ENCODE peak calls at places on chromosomes 3 and 15, in nine cellular contexts. Q is tibial nerve, E is mucosa of descending colon, Y is astrocyte of the spinal cord, R is WTC11, T is GM20000, I is fibroblast of lung, H is Calu3, F is GM23338. C is an unnamed sample.

GRCh38 chr3:12716605-12717121 is 42.4 kb downstream of the TMEM40 start:
- DNase-seq in Q (no peak), E (no peak), Y (peak), R (no peak), T (no peak), I (peak), H (no peak), F (no peak), C (no peak)

GRCh38 chr3:189685854-189686253 is 54.7 kb downstream of the TP63 start:
- DNase-seq in Q (no peak), E (no peak), Y (peak), R (no peak), T (no peak), I (peak), H (no peak), F (no peak), C (no peak)

GRCh38 chr3:31735667-31736066 is 202.9 kb downstream of the STT3B start:
- DNase-seq in Q (no peak), E (no peak), Y (no peak), R (no peak), T (no peak), I (no peak), H (no peak), F (no peak), C (no peak)

GRCh38 chr3:178475062-178475461 is 61.2 kb upstream of the KCNMB2 start:
- DNase-seq in Q (no peak), E (no peak), Y (no peak), R (no peak), T (no peak), I (no peak), H (no peak), F (peak), C (no peak)

GRCh38 chr15:35545825-35546580 is at the start of gene DPH6:
- DNase-seq in Q (peak), E (peak), Y (peak), R (peak), T (peak), I (peak), H (peak), F (peak), C (peak)

GRCh38 chr3:95356764-95357501 is 1294.1 kb downstream of the NSUN3 start:
- DNase-seq in Q (no peak), E (no peak), Y (no peak), R (no peak), T (no peak), I (no peak), H (peak), F (no peak), C (no peak)

GRCh38 chr15:58472821-58473581 is 41.2 kb downstream of the LIPC start:
- DNase-seq in Q (no peak), E (no peak), Y (peak), R (no peak), T (no peak), I (no peak), H (peak), F (no peak), C (no peak)

GRCh38 chr3:129793947-129794318 is 99.6 kb downstream of the TMCC1 start:
- DNase-seq in Q (no peak), E (no peak), Y (no peak), R (no peak), T (peak), I (no peak), H (peak), F (peak), C (no peak)

GRCh38 chr3:8952130-8952529 is 11.1 kb downstream of the RAD18 start:
- DNase-seq in Q (no peak), E (no peak), Y (no peak), R (no peak), T (no peak), I (no peak), H (no peak), F (no peak), C (no peak)

GRCh38 chr3:52005571-52005986 is 9.9 kb upstream of the RPL29 start:
- DNase-seq in Q (no peak), E (no peak), Y (peak), R (peak), T (no peak), I (no peak), H (peak), F (peak), C (peak)

GRCh38 chr3:171883893-171884279 is 40.7 kb downstream of the TMEM212 start:
- DNase-seq in Q (no peak), E (no peak), Y (no peak), R (no peak), T (no peak), I (no peak), H (peak), F (peak), C (no peak)

GRCh38 chr3:36695769-36696137 is 68.6 kb downstream of the DCLK3 start:
- DNase-seq in Q (no peak), E (no peak), Y (peak), R (no peak), T (no peak), I (peak), H (no peak), F (no peak), C (no peak)

GRCh38 chr3:27606537-27606936 is 115.6 kb downstream of the EOMES start:
- DNase-seq in Q (no peak), E (no peak), Y (peak), R (no peak), T (no peak), I (no peak), H (no peak), F (no peak), C (no peak)

GRCh38 chr15:96053039-96054021 is 277.2 kb upstream of the NR2F2 start:
- DNase-seq in Q (no peak), E (peak), Y (peak), R (peak), T (no peak), I (peak), H (peak), F (peak), C (peak)

GRCh38 chr15:88661766-88662556 is 23.1 kb downstream of the ISG20 start:
- DNase-seq in Q (no peak), E (no peak), Y (no peak), R (no peak), T (no peak), I (peak), H (no peak), F (no peak), C (peak)

GRCh38 chr3:126711361-126711760 is 7.3 kb downstream of the CHCHD6 start:
- DNase-seq in Q (no peak), E (no peak), Y (peak), R (no peak), T (no peak), I (peak), H (no peak), F (peak), C (no peak)

GRCh38 chr3:196055683-196056270 is 26.1 kb downstream of the TFRC start:
- DNase-seq in Q (no peak), E (no peak), Y (no peak), R (no peak), T (no peak), I (peak), H (no peak), F (no peak), C (no peak)

GRCh38 chr3:3560566-3561336 is 238.5 kb upstream of the LRRN1 start:
- DNase-seq in Q (no peak), E (no peak), Y (peak), R (no peak), T (no peak), I (peak), H (no peak), F (no peak), C (no peak)

GRCh38 chr3:155890671-155891190 is 20.3 kb downstream of the GMPS start:
- DNase-seq in Q (no peak), E (no peak), Y (no peak), R (no peak), T (no peak), I (peak), H (no peak), F (no peak), C (no peak)

GRCh38 chr15:90015749-90016148 is 14.6 kb downstream of the ZNF710 start:
- DNase-seq in Q (no peak), E (peak), Y (no peak), R (no peak), T (no peak), I (peak), H (no peak), F (no peak), C (no peak)

GRCh38 chr3:49785565-49786356 is 581 bp downstream of the IP6K1 start:
- DNase-seq in Q (no peak), E (no peak), Y (peak), R (peak), T (peak), I (peak), H (peak), F (peak), C (no peak)

GRCh38 chr15:66899555-66900350 is 165.6 kb upstream of the SMAD3 start:
- DNase-seq in Q (no peak), E (no peak), Y (no peak), R (no peak), T (no peak), I (no peak), H (no peak), F (no peak), C (no peak)

GRCh38 chr3:108091498-108092259 is 848 bp upstream of the CD47 start:
- DNase-seq in Q (no peak), E (no peak), Y (no peak), R (peak), T (no peak), I (no peak), H (no peak), F (peak), C (no peak)

GRCh38 chr15:82942691-82943090 is 9.8 kb downstream of the HOMER2 start:
- DNase-seq in Q (no peak), E (no peak), Y (peak), R (no peak), T (no peak), I (no peak), H (peak), F (no peak), C (no peak)

GRCh38 chr3:29195055-29195454 is 85.8 kb upstream of the RBMS3 start:
- DNase-seq in Q (no peak), E (no peak), Y (no peak), R (no peak), T (no peak), I (no peak), H (no peak), F (no peak), C (no peak)

GRCh38 chr15:74207652-74208440 is 5.3 kb upstream of the STRA6 start:
- DNase-seq in Q (no peak), E (no peak), Y (no peak), R (no peak), T (no peak), I (no peak), H (no peak), F (no peak), C (no peak)

DNA sequence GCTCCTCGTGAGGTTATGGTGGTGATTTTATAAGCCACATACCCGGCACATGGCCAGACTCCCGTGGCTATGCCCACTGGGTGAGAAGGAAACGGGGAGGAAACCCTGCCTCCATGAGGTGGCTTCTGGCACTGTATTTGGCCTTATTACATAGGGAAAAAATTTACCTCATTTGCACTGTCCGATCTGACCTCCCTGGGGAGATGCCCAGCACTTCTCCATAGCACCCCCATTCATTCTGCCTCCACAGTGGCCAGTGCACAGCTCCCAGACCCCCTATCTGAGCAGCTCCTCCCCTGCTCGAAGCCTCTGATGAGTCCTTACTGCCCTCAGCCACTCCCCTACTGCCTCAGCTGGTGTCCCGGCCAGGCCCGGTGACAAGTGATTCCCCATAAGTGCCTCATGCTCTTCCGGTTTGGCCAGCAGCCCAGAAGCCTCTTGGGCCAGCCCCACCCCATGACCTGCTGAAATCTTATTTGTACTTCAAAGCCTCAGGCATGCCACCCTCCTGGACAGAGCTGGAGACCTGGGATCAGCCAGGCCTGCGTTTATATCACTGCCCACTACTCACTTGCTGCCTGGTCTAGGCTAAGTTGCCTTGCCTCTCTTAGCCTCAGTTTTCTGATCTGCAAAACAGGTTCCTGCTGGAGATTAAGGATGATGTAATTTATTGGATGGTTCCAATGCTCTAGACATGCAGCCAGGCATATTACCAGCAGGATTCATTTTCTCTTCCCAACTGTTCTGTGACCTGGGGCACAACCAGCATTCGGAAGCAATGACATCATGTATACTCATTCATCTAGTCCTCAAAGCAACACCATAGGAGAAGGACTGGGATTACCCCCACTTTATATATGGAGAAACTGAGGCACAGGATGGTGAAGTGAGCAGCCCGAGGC is 30.6 kb upstream of the SLC6A6 start:
- DNase-seq in Q (peak), E (peak), Y (peak), R (no peak), T (peak), I (peak), H (peak), F (no peak), C (no peak)
- TF ChIP-seq CTCF in Q (no peak), E (no peak), Y (no peak), R (no peak), T (no peak), I (no peak), H (no peak), F (no peak), C (no peak)

DNA sequence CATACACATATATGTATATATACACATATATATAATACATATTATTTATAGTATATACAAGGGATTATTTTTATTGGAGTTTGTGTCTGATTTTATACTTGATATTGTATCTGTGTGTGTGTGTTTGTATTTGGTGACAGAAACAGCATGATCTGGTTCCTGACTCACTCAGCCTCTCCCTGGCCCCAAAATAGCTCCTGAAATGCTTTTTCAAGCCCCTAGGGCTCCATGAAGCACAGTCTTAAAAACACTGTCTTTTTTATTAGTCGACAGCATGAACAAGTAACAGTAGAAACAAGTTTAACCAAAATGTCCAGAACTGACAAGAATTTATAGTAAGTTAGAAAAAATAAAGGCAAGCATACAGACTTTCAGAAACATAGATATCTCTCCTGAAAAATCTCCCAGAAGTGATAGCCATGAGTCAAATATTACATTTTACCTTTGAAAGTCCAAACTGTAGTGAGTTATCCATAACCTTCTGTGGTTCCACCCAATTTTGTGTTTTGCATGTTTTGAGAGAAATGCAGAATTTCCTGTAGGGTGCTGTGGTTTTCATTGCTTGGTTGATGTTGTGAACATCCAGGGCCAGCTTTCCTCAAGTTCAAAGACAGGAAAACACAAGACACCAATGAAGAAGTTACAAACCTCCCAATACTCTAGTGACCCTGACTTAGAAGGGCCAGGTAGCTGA is 98.5 kb upstream of the CCDC80 start:
- DNase-seq in Q (no peak), E (no peak), Y (peak), R (no peak), T (no peak), I (no peak), H (no peak), F (no peak), C (no peak)
- TF ChIP-seq CTCF in Q (no peak), E (no peak), Y (no peak), R (no peak), T (no peak), I (no peak), H (no peak), F (no peak), C (no peak)

GRCh38 chr3:121834734-121835709 is at the start of the genes EAF2 and IQCB1:
- DNase-seq in Q (peak), E (peak), Y (peak), R (peak), T (peak), I (peak), H (peak), F (peak), C (peak)
- TF ChIP-seq CTCF in Q (peak), E (no peak), Y (no peak), R (no peak), T (no peak), I (no peak), H (no peak), F (no peak), C (no peak)

DNA sequence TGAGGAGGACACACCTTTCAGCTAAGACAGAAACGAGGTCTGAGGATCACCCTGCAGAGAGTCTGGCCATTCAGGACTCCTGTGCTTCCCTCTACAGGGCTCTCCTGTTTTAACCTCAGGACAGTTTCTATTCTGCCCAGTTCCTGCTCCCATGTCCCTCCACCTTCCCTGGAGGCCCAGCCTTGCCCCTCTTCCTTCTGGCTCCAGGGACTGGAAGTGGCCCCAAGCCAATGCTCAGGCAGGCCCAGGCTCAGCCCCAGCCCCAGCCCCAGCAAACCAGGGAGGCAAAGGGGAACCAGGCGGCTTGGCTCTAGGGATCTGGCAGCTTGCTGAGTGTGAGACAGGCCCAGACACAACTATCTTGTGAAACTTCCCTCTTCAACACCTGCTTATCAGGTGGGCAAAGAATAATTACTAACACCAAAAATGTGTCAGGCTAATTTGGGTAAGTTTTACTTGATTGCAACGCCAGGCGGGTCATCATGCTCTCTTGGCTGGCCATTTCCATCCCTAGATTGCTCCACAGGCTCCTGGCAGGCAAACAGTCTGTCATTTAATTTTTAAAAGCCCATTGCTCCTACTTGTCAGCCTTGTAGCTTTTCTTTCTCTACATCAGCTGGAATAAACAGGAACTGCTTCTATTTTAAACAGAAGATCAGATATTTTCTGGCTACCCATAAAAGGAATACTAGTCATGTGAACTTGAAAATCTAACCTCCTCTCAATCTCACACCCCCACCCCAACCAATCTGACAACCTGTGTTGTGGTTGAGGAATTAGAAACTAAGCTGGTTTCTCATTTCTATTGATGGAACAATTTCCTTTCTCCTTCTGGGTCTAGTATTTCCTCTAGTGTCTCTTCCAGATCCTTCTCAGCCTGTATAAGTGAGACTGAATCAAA is 33.5 kb downstream of the UPK1B start:
- DNase-seq in Q (no peak), E (no peak), Y (no peak), R (no peak), T (no peak), I (no peak), H (peak), F (peak), C (no peak)
- TF ChIP-seq CTCF in Q (no peak), E (no peak), Y (no peak), R (no peak), T (no peak), I (no peak), H (no peak), F (peak), C (no peak)

GRCh38 chr3:186264608-186265400 is 97.2 kb downstream of the DGKG start:
- DNase-seq in Q (no peak), E (no peak), Y (no peak), R (no peak), T (no peak), I (no peak), H (no peak), F (no peak), C (no peak)

GRCh38 chr3:186258968-186259367 is 103.1 kb downstream of the DGKG start:
- DNase-seq in Q (no peak), E (no peak), Y (no peak), R (peak), T (no peak), I (no peak), H (no peak), F (peak), C (no peak)

GRCh38 chr3:186259612-186260383 is 102.2 kb downstream of the DGKG start:
- DNase-seq in Q (peak), E (peak), Y (peak), R (peak), T (peak), I (peak), H (peak), F (peak), C (no peak)

GRCh38 chr3:186260726-186261125 is 101.3 kb downstream of the DGKG start:
- DNase-seq in Q (no peak), E (no peak), Y (no peak), R (no peak), T (no peak), I (no peak), H (no peak), F (no peak), C (no peak)

DNA sequence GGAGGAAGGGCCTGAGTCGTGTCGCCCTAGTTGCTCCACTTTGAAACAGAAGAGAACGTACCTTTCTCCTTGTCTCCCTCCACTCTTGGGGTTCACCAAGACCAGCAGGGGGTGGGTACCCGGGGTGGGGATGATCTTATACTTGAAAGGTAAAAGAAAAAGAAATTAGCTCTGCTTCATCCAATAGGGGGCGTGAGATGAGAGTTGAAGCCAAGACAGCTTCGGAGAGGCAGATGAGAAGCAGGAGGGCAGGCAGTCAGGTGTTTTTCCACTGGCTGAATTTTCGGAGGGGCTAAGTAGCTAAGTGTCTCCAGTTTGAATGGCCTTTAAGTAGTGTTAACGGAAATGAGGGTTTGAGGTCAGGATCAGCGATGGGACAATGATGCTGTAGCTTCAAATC is 100.4 kb downstream of the DGKG start:
- DNase-seq in Q (no peak), E (no peak), Y (no peak), R (peak), T (peak), I (no peak), H (no peak), F (peak), C (no peak)
- TF ChIP-seq CTCF in Q (no peak), E (no peak), Y (no peak), R (peak), T (peak), I (peak), H (peak), F (peak), C (no peak)

C was measured in mesothelial cell of epicardium.